ENCODE peak calls at places on chromosomes 6 and 20, in seven cellular contexts. O is transverse colon, X is sigmoid colon, F is stomach, D is HepG2, A is H1, V is SK-N-SH. Y is an unnamed sample.

GRCh38 chr6:161922631-161923119 is 648.8 kb upstream of the AGPAT4 start:
- DNase-seq in O (peak), X (no peak), F (peak), D (peak), A (no peak), V (peak), Y (no peak)

GRCh38 chr6:39599996-39600395 is 125.2 kb downstream of the KIF6 start:
- DNase-seq in O (no peak), X (no peak), F (no peak), D (no peak), A (no peak), V (no peak), Y (no peak)

GRCh38 chr20:38723069-38723981 is 961 bp upstream of the SLC32A1 start:
- DNase-seq in O (no peak), X (no peak), F (no peak), D (no peak), A (peak), V (peak), Y (no peak)

GRCh38 chr6:26553739-26554668 is 15.8 kb downstream of the HMGN4 start:
- DNase-seq in O (peak), X (peak), F (peak), D (peak), A (peak), V (no peak), Y (peak)

GRCh38 chr6:45420909-45421699 is 43.4 kb upstream of the SUPT3H start:
- DNase-seq in O (no peak), X (no peak), F (no peak), D (no peak), A (no peak), V (no peak), Y (no peak)

GRCh38 chr6:169923468-169924464 is 172.3 kb downstream of the ERMARD start:
- DNase-seq in O (no peak), X (peak), F (no peak), D (no peak), A (no peak), V (no peak), Y (no peak)

GRCh38 chr6:8446391-8446790 is 11.0 kb upstream of the SLC35B3 start:
- DNase-seq in O (no peak), X (no peak), F (no peak), D (no peak), A (no peak), V (no peak), Y (no peak)

GRCh38 chr20:19453369-19453768 is 240.9 kb downstream of the SLC24A3 start:
- DNase-seq in O (no peak), X (no peak), F (no peak), D (no peak), A (no peak), V (no peak), Y (no peak)

GRCh38 chr6:13431059-13431656 is 56.2 kb downstream of the GFOD1 start:
- DNase-seq in O (no peak), X (no peak), F (no peak), D (no peak), A (no peak), V (no peak), Y (no peak)

GRCh38 chr20:8981482-8981881 is 87.4 kb upstream of the PLCB4 start:
- DNase-seq in O (no peak), X (no peak), F (peak), D (no peak), A (no peak), V (no peak), Y (peak)

GRCh38 chr6:126535585-126535984 is 195.7 kb downstream of the CENPW start:
- DNase-seq in O (no peak), X (no peak), F (no peak), D (no peak), A (no peak), V (no peak), Y (no peak)

GRCh38 chr6:144063744-144064401 is 31.5 kb downstream of the SF3B5 start:
- DNase-seq in O (peak), X (peak), F (peak), D (peak), A (peak), V (peak), Y (peak)

GRCh38 chr20:21511850-21512633 is 1.8 kb downstream of the NKX2-2 start:
- DNase-seq in O (no peak), X (no peak), F (no peak), D (no peak), A (peak), V (peak), Y (no peak)

GRCh38 chr20:47352332-47353223 is 3.9 kb downstream of the ZMYND8 start:
- DNase-seq in O (peak), X (no peak), F (peak), D (no peak), A (no peak), V (peak), Y (no peak)

GRCh38 chr20:38201356-38201755 is 36.3 kb upstream of the TGM2 start:
- DNase-seq in O (no peak), X (peak), F (no peak), D (no peak), A (no peak), V (no peak), Y (no peak)

GRCh38 chr6:3455490-3456394 is 1.1 kb downstream of the SLC22A23 start:
- DNase-seq in O (peak), X (peak), F (peak), D (peak), A (peak), V (peak), Y (no peak)

GRCh38 chr6:86017236-86017635 is 374.6 kb upstream of the SYNCRIP start:
- DNase-seq in O (no peak), X (no peak), F (no peak), D (no peak), A (no peak), V (no peak), Y (no peak)

GRCh38 chr6:42088101-42088591 is 37.8 kb downstream of the TAF8 start:
- DNase-seq in O (no peak), X (no peak), F (no peak), D (no peak), A (no peak), V (no peak), Y (no peak)

GRCh38 chr20:17024513-17025105 is 202.2 kb upstream of the PCSK2 start:
- DNase-seq in O (no peak), X (no peak), F (no peak), D (peak), A (no peak), V (no peak), Y (no peak)

DNA sequence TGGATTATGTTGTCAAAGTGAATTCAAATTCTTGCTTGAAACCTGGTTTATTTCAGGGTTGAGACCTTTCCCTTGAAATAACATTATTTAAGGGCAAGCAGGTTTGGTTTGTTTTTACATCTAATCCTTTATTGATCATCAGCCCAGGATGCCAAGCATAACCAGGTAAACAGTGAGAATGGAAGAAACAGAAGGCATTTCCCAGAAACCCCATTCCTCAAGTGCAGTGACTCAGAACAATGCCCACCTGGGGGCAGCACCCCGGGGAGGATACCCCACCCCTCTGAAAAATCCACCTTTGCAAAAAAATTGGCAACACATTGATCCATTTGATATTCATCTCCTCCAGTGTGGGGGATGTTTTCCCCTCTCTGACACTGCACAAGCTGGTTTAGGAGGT is 32.5 kb downstream of the POFUT1 start:
- DNase-seq in O (no peak), X (no peak), F (no peak), D (no peak), A (peak), V (peak), Y (no peak)
- TF ChIP-seq EP300 in O (no peak), X (no peak), F (no peak), D (peak), A (no peak), V (no peak), Y (no peak)

DNA sequence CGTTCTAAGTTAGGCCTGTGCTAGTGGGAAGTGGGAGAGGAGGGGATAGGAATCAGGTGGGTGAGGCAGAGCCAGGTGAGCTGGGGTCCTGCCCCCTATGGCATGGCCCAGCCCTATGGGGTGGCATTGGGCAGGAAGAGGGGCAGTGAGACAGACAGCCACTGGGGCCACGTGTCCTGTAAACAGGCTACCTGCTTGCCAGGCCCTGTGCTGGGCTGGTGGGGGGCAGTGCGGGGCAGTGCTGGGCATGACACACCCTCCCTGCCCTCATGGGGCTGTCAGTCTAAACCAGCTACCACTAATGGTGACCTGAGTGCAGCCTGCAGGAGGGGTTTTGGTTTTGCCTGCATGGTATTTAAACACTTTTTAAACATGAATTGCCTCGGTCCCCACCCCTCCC is 10.1 kb upstream of the PMEPA1 start:
- DNase-seq in O (no peak), X (no peak), F (no peak), D (no peak), A (no peak), V (no peak), Y (no peak)
- TF ChIP-seq POLR2AphosphoS5 in O (no peak), X (no peak), F (no peak), D (no peak), A (no peak), V (no peak), Y (no peak)

GRCh38 chr20:64188682-64189529 is 24.7 kb downstream of the MYT1 start:
- DNase-seq in O (peak), X (no peak), F (no peak), D (peak), A (no peak), V (peak), Y (no peak)
- TF ChIP-seq EP300 in O (no peak), X (no peak), F (no peak), D (peak), A (no peak), V (no peak), Y (no peak)

GRCh38 chr20:3471397-3472021 is 691 bp downstream of the ATRN start:
- DNase-seq in O (no peak), X (peak), F (no peak), D (no peak), A (no peak), V (peak), Y (no peak)

GRCh38 chr20:3470208-3470626 is 601 bp upstream of the ATRN start:
- DNase-seq in O (no peak), X (peak), F (no peak), D (no peak), A (no peak), V (no peak), Y (no peak)

GRCh38 chr20:3472105-3472504 is 1.3 kb downstream of the ATRN start:
- DNase-seq in O (no peak), X (no peak), F (no peak), D (peak), A (peak), V (no peak), Y (no peak)

GRCh38 chr20:3473324-3473723 is 2.5 kb downstream of the ATRN start:
- DNase-seq in O (no peak), X (no peak), F (no peak), D (no peak), A (peak), V (no peak), Y (no peak)

GRCh38 chr20:3470627-3471396 is at the start of gene ATRN:
- DNase-seq in O (peak), X (peak), F (peak), D (peak), A (peak), V (peak), Y (peak)
- TF ChIP-seq POLR2AphosphoS5 in O (peak), X (peak), F (peak), D (peak), A (peak), V (peak), Y (peak)

DNA sequence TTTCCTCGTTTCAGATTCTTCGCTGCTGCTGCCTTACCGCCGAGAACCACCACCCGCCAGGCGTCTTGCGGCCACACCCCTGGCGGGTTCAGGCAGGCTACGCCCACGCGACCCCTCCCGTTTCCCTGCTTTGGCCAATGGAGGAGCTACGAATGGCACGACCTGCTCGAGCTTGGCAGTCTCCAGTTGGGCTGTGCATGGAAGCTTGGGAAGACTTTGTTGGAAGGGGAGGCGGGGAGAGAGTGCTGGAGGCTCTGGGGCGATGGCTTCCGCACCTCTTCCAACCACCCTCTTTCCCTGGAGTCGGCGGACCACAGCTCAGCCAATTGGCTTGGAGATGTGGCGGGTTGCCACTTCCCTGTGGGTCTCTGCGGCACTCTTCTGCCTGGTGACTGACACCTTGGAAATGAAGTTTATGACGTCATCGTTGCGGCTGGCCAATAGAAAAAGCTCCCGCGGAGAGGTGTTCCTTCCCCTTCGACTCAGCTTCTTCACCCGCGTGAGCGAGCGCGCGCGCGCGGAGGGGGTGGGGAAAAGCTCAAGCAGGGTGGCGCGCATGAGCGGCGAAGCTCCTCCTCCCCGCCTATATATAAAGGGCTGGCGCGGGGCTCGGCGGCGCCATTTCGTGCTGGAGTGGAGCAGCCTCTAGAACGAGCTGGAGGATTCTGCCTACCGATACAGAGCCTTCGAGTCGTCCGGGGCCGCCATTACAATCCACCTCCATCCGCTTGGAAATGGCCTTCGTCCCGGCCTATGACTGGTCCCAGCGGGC is 3.4 kb downstream of the BRD2 start:
- DNase-seq in O (peak), X (peak), F (peak), D (peak), A (peak), V (peak), Y (peak)
- TF ChIP-seq EP300 in O (peak), X (peak), F (no peak), D (no peak), A (no peak), V (peak), Y (no peak)

DNA sequence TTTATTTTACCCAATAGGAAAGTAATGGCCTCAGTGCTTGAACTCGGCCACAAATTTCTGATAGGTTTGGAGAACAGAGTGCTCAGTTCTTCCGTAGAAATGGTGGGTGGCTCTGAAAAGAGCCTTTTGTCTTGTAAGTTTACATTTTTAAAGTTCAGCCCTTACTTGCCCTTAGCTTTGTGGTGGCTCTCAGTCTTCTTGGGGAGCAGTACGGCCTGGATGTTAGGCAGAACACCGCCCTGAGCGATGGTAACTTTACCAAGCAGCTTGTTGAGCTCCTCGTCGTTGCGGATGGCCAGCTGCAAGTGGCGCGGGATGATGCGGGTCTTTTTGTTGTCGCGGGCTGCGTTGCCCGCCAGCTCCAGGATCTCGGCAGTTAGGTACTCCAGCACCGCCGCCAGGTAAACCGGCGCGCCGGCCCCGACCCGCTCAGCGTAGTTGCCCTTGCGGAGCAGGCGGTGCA is 19.6 kb downstream of the OR2B2 start:
- DNase-seq in O (no peak), X (no peak), F (no peak), D (no peak), A (no peak), V (no peak), Y (no peak)
- TF ChIP-seq POLR2AphosphoS5 in O (no peak), X (no peak), F (no peak), D (no peak), A (no peak), V (no peak), Y (no peak)

GRCh38 chr6:36985963-36986703 is at the start of gene MTCH1:
- DNase-seq in O (peak), X (peak), F (peak), D (peak), A (peak), V (peak), Y (peak)
- TF ChIP-seq EP300 in O (no peak), X (no peak), F (no peak), D (peak), A (no peak), V (peak), Y (no peak)

Y was measured in esophagus muscularis mucosa.